ENCODE peak calls at places on chromosomes 7 and 10, in five cellular contexts. M, W, T, K and U are unnamed samples.
A peak's percentile ranks its signal among the peaks of the same experiment; 100 is the strongest.

GRCh38 chr10:69055241-69055640 is 32.7 kb upstream of the SRGN start:
- DNase-seq in K (no peak), M (no peak), T (no peak), W (no peak), U (no peak)

GRCh38 chr10:102632394-102633062 is 11.8 kb upstream of the TRIM8 start:
- DNase-seq in W (no peak), K (peak; percentile 45), M (peak; percentile 62), T (peak; percentile 43), U (peak; percentile 15)

GRCh38 chr10:102403115-102403514 is 7.6 kb downstream of the NFKB2 start:
- DNase-seq in T (no peak), M (no peak), K (no peak), W (no peak), U (no peak)

GRCh38 chr7:98210513-98211220 is 572 bp upstream of the BHLHA15 start:
- DNase-seq in W (no peak), T (no peak), K (peak; percentile 69), M (peak; percentile 10), U (no peak)

GRCh38 chr10:124175701-124176100 is 82.3 kb upstream of the CHST15 start:
- DNase-seq in M (no peak), T (no peak), W (no peak), K (no peak), U (no peak)

GRCh38 chr10:72540193-72540807 is 85.6 kb downstream of the MICU1 start:
- DNase-seq in K (no peak), T (no peak), M (no peak), W (no peak), U (no peak)

GRCh38 chr7:30977896-30978564 is 14.3 kb downstream of the GHRHR start:
- DNase-seq in W (no peak), M (peak; percentile 55), K (peak; percentile 65), T (no peak), U (peak; percentile 6)

GRCh38 chr10:50501478-50501877 is 122.3 kb downstream of the SGMS1 start:
- DNase-seq in W (no peak), T (peak; percentile 37), M (peak; percentile 38), K (no peak), U (peak; percentile 75)

GRCh38 chr7:137994091-137994688 is 7.7 kb downstream of the CREB3L2 start:
- DNase-seq in K (no peak), M (no peak), T (no peak), W (no peak), U (no peak)

GRCh38 chr7:80313067-80313626 is 178.5 kb downstream of the GNAI1 start:
- DNase-seq in T (no peak), K (no peak), W (no peak), M (no peak), U (no peak)

GRCh38 chr7:69937097-69937496 is 338.8 kb downstream of the AUTS2 start:
- DNase-seq in W (no peak), T (no peak), K (no peak), M (no peak), U (no peak)

GRCh38 chr7:127588019-127588696 is at the start of gene ARF5:
- DNase-seq in M (peak; percentile 84), K (peak; percentile 95), T (peak; percentile 78), W (peak; percentile 33), U (peak; percentile 63)

GRCh38 chr7:140810830-140811556 is 113.7 kb downstream of the BRAF start:
- DNase-seq in K (no peak), T (peak; percentile 67), M (peak; percentile 84), W (peak; percentile 36), U (peak; percentile 75)

GRCh38 chr10:52316005-52316404 is 1.9 kb downstream of the DKK1 start:
- DNase-seq in M (no peak), K (no peak), W (no peak), T (no peak), U (peak; percentile 35)
- H3K4me3 ChIP-seq in M (no peak overlapping the region), K (no peak overlapping the region), W (peak overlapping the region; percentile 95), T (peak overlapping the region; percentile 79), U (peak overlapping the region; percentile 73)

GRCh38 chr10:90589825-90590224 is 268.0 kb downstream of the HTR7 start:
- DNase-seq in T (no peak), M (no peak), K (no peak), W (no peak), U (peak; percentile 34)

GRCh38 chr10:90591629-90592028 is 266.2 kb downstream of the HTR7 start:
- DNase-seq in K (no peak), T (no peak), W (no peak), M (no peak), U (no peak)

GRCh38 chr10:90588222-90588621 is 269.6 kb downstream of the HTR7 start:
- DNase-seq in M (no peak), T (no peak), K (no peak), W (no peak), U (no peak)

GRCh38 chr10:90587561-90587960 is 270.3 kb downstream of the HTR7 start:
- DNase-seq in M (no peak), K (no peak), T (no peak), W (no peak), U (no peak)

GRCh38 chr10:90592903-90593302 is 264.9 kb downstream of the HTR7 start:
- DNase-seq in M (peak; percentile 84), K (no peak), W (peak; percentile 51), T (peak; percentile 79), U (peak; percentile 70)
- TF ChIP-seq CTCF in M (peak; percentile 88), K (peak; percentile 37), W (peak; percentile 78), T (peak; percentile 81), U (peak; percentile 67)

DNA sequence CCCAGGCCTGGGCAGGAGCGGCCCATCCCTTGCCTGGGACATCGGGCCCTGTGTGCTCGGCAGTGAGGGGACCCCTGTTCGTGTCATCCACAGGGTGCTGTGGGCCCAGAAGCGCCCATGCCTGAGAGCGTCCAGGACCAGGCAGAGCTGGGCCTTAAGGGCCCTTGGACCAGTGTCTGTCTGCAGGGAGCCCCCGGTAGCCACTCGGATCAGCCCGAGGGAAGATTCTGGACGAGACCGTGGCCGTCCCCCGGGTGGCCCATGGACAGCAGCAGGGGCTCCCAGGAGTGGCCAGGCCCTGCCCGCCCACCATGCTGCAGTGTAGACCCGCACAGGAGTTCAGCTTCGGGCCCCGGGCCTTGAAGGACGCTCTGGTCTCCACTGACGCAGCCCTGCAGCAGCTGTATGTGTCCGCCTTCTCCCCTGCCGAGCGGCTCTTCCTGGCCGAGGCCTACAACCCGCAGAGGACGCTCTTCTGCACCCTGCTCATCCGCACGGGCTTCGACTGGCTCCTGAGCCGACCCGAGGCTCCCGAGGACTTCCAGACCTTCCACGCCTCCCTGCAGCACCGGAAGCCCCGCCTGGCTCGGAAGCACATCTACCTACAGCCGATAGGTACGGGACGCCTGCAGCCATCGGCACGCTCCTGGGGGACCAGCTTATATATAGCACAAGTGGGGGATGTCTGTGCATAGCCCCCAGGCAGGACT is 12.3 kb downstream of the AMZ1 start:
- DNase-seq in T (no peak), K (no peak), M (no peak), W (no peak), U (no peak)
- H3K4me3 ChIP-seq in T (no peak overlapping the region), K (no peak overlapping the region), M (no peak overlapping the region), W (no peak overlapping the region), U (no peak overlapping the region)

DNA sequence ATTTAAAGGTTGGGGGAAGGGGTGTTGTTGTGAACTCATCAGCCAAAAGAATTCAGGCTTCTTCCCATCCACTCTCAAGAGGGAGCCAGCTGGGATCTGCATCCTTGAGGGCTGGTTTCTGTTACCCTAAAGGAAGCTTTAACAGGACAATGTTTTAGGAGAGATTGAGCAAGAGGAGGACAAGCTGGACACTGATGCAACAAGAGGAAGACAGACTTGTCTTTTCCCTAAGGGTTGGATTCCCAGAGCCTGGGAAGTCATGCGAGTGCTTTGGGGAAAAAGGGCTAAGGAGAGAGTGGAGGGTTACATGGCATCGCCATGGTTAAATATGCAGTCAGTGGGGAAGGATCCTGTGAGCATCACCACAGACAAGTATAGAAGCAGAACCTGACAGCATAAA is 47.6 kb upstream of the PDE1C start:
- DNase-seq in T (no peak), K (no peak), M (no peak), W (no peak), U (no peak)
- TF ChIP-seq CTCF in T (no peak), K (no peak), M (no peak), W (no peak), U (no peak)

GRCh38 chr10:70886921-70887665 is 1.3 kb downstream of the PCBD1 start:
- DNase-seq in W (no peak), M (no peak), T (no peak), K (no peak), U (no peak)
- H3K4me3 ChIP-seq in W (peak overlapping the region; percentile 73), M (peak overlapping the region; percentile 69), T (peak overlapping the region; percentile 73), K (peak overlapping the region; percentile 79), U (peak overlapping the region; percentile 70)